ENCODE peak calls at places on chromosomes 12 and 14, in four cellular contexts. H is fibroblast of lung, Q is dermis microvascular lymphatic vessel endothelial cell, K is GM06990. X is an unnamed sample.

GRCh38 chr12:26062566-26062965 is 62.3 kb downstream of the BHLHE41 start:
- DNase-seq in H (peak; percentile 88), Q (no peak), K (no peak), X (no peak)

GRCh38 chr12:51000245-51000644 is 25.9 kb downstream of the SLC11A2 start:
- DNase-seq in H (peak; percentile 72), Q (no peak), K (no peak), X (no peak)

GRCh38 chr12:53053223-53054111 is 3.6 kb downstream of the TNS2 start:
- DNase-seq in H (no peak), Q (no peak), K (no peak), X (no peak)

GRCh38 chr12:89597210-89597609 is 71.4 kb upstream of the POC1B start:
- DNase-seq in H (no peak), Q (no peak), K (no peak), X (no peak)

GRCh38 chr14:68718033-68718725 is 74.7 kb downstream of the ZFP36L1 start:
- DNase-seq in H (no peak), Q (no peak), K (no peak), X (no peak)

GRCh38 chr14:87866116-87866515 is 126.9 kb downstream of the GALC start:
- DNase-seq in H (no peak), Q (no peak), K (no peak), X (no peak)

GRCh38 chr12:13727707-13728147 is 253.7 kb downstream of the GRIN2B start:
- DNase-seq in H (peak; percentile 21), Q (no peak), K (no peak), X (no peak)

GRCh38 chr12:6829532-6830220 is 1.5 kb downstream of the P3H3 start:
- DNase-seq in H (no peak), Q (no peak), K (no peak), X (no peak)

GRCh38 chr12:25977047-25977446 is 18.6 kb downstream of the RASSF8 start:
- DNase-seq in H (peak; percentile 97), Q (no peak), K (no peak), X (no peak)

GRCh38 chr12:85278598-85279448 is 1.2 kb upstream of the ALX1 start:
- DNase-seq in H (peak; percentile 3), Q (no peak), K (no peak), X (no peak)

GRCh38 chr14:81219821-81220487 is 805 bp downstream of the GTF2A1 start:
- DNase-seq in H (peak; percentile 19), Q (no peak), K (peak; percentile 53), X (no peak)

GRCh38 chr12:646303-647038 is 16.8 kb downstream of the NINJ2 start:
- DNase-seq in H (no peak), Q (peak; percentile 98), K (no peak), X (no peak)

GRCh38 chr12:132601171-132601883 is 9.1 kb downstream of the LRCOL1 start:
- DNase-seq in H (no peak), Q (no peak), K (no peak), X (no peak)

GRCh38 chr12:124790650-124791400 is 72.8 kb downstream of the SCARB1 start:
- DNase-seq in H (no peak), Q (no peak), K (no peak), X (no peak)

GRCh38 chr14:101601603-101602465 is 40.5 kb downstream of the DIO3 start:
- DNase-seq in H (no peak), Q (no peak), K (no peak), X (no peak)

GRCh38 chr12:128951448-128951847 is 98.2 kb downstream of the GLT1D1 start:
- DNase-seq in H (no peak), Q (no peak), K (no peak), X (no peak)

GRCh38 chr14:45198551-45198950 is 54.5 kb downstream of the MIS18BP1 start:
- DNase-seq in H (peak; percentile 96), Q (no peak), K (no peak), X (no peak)

GRCh38 chr14:44370727-44371126 is 136.4 kb downstream of the FSCB start:
- DNase-seq in H (no peak), Q (no peak), K (no peak), X (no peak)

GRCh38 chr14:97976861-97977260 is 1179.7 kb downstream of the VRK1 start:
- DNase-seq in H (no peak), Q (no peak), K (no peak), X (no peak)

GRCh38 chr12:25806271-25806670 is 152.2 kb upstream of the RASSF8 start:
- DNase-seq in H (peak; percentile 63), Q (no peak), K (no peak), X (no peak)

GRCh38 chr12:23428758-23429157 is 520.7 kb downstream of the SOX5 start:
- DNase-seq in H (no peak), Q (no peak), K (no peak), X (no peak)

GRCh38 chr14:101507306-101508150 is 53.8 kb upstream of the DIO3 start:
- DNase-seq in H (no peak), Q (no peak), K (no peak), X (no peak)

GRCh38 chr12:2300886-2301285 is 248.1 kb downstream of the CACNA1C start:
- DNase-seq in H (no peak), Q (no peak), K (no peak), X (no peak)

GRCh38 chr12:615620-616019 is 47.6 kb downstream of the NINJ2 start:
- DNase-seq in H (no peak), Q (peak; percentile 97), K (no peak), X (no peak)

GRCh38 chr12:55955800-55956508 is 9.9 kb downstream of the PMEL start:
- DNase-seq in H (peak; percentile 76), Q (no peak), K (no peak), X (no peak)

GRCh38 chr14:102574840-102575478 is 17.5 kb upstream of the RCOR1 start:
- DNase-seq in H (no peak), Q (no peak), K (no peak), X (no peak)

GRCh38 chr12:83641789-83642188 is 955.1 kb downstream of the TMTC2 start:
- DNase-seq in H (no peak), Q (no peak), K (no peak), X (no peak)

GRCh38 chr14:89845346-89845745 is 109.2 kb downstream of the EFCAB11 start:
- DNase-seq in H (peak; percentile 97), Q (no peak), K (no peak), X (no peak)

GRCh38 chr14:50943261-50943942 is 881 bp downstream of the PYGL start:
- DNase-seq in H (peak; percentile 67), Q (no peak), K (no peak), X (no peak)

GRCh38 chr12:27305673-27306504 is 26.7 kb upstream of the BMAL2 start:
- DNase-seq in H (peak; percentile 44), Q (no peak), K (no peak), X (peak; percentile 10)

GRCh38 chr12:131684015-131684725 is 26.7 kb upstream of the SFSWAP start:
- DNase-seq in H (no peak), Q (no peak), K (no peak), X (no peak)